ENCODE peak calls at places on chromosomes 16 and 17, in seven cellular contexts. K, G, R, F, W, S and P are unnamed samples. For H3K36me3 and H3K4me1, the result is how much of the 10 kb centered on the place peaks cover.

GRCh38 chr16:11309895-11310633 is 28.9 kb upstream of the PRM1 start:
- DNase-seq in G (no peak), S (no peak), W (no peak), K (no peak), F (no peak), R (no peak), P (no peak)

GRCh38 chr16:89277641-89278341 is 60.3 kb downstream of the ZNF778 start:
- DNase-seq in K (no peak), G (no peak), F (no peak), W (no peak), S (no peak), R (no peak), P (no peak)

GRCh38 chr17:6137716-6138502 is 67.7 kb downstream of the WSCD1 start:
- DNase-seq in W (no peak), G (no peak), K (no peak), S (no peak), F (no peak), R (no peak), P (no peak)

GRCh38 chr17:57665128-57665527 is 80.0 kb downstream of the CCDC182 start:
- DNase-seq in W (no peak), G (peak), S (no peak), R (no peak), F (no peak), K (no peak), P (no peak)

GRCh38 chr17:81491761-81492160 is 20.8 kb downstream of the ACTG1 start:
- DNase-seq in W (no peak), G (no peak), R (no peak), K (no peak), F (no peak), S (no peak), P (no peak)

GRCh38 chr17:44636562-44636961 is 19.7 kb upstream of the MEIOC start:
- DNase-seq in S (peak), K (no peak), F (no peak), G (peak), W (no peak), R (peak), P (no peak)

GRCh38 chr16:56910654-56911539 is 21.0 kb upstream of the HERPUD1 start:
- DNase-seq in F (peak), K (no peak), S (no peak), W (no peak), G (no peak), R (no peak), P (no peak)

GRCh38 chr16:69040144-69040909 is 65.1 kb upstream of the HAS3 start:
- DNase-seq in G (no peak), K (no peak), S (peak), F (no peak), R (peak), W (no peak), P (no peak)

GRCh38 chr16:28297784-28298510 is 5.6 kb downstream of the SBK1 start:
- DNase-seq in G (peak), K (no peak), F (no peak), S (no peak), W (no peak), R (no peak), P (no peak)

GRCh38 chr17:59496178-59496577 is 69.2 kb upstream of the DHX40 start:
- DNase-seq in G (no peak), K (no peak), W (no peak), R (no peak), F (no peak), S (no peak), P (no peak)

GRCh38 chr17:78411241-78411855 is 32.9 kb downstream of the PGS1 start:
- DNase-seq in W (no peak), K (no peak), F (peak), R (no peak), G (no peak), S (peak), P (no peak)

GRCh38 chr16:65117701-65118448 is 4.0 kb downstream of the CDH11 start:
- DNase-seq in K (peak), R (peak), F (peak), W (peak), G (peak), S (peak), P (peak)

GRCh38 chr17:4162366-4162765 is 19.4 kb downstream of the CYB5D2 start:
- DNase-seq in S (no peak), G (no peak), W (no peak), F (no peak), K (no peak), R (no peak), P (no peak)

GRCh38 chr16:1677339-1677738 is 740 bp upstream of the JPT2 start:
- DNase-seq in G (peak), W (no peak), S (no peak), R (no peak), K (no peak), F (no peak), P (no peak)

GRCh38 chr17:9647014-9647413 is 1.7 kb downstream of the USP43 start:
- DNase-seq in R (no peak), W (peak), F (no peak), K (no peak), S (no peak), G (peak), P (no peak)

GRCh38 chr17:27207073-27207511 is 86.8 kb upstream of the WSB1 start:
- DNase-seq in K (no peak), W (no peak), F (no peak), R (peak), S (peak), G (no peak), P (no peak)

GRCh38 chr16:2015117-2015946 is 4.3 kb upstream of the NPW start:
- DNase-seq in R (peak), S (no peak), F (peak), W (no peak), G (no peak), K (no peak), P (peak)

GRCh38 chr17:76432712-76433336 is 20.1 kb downstream of the UBE2O start:
- DNase-seq in S (no peak), F (no peak), W (no peak), K (no peak), G (peak), R (peak), P (no peak)

GRCh38 chr17:76248013-76248782 is 7.9 kb upstream of the RNF157 start:
- DNase-seq in F (no peak), R (no peak), G (no peak), S (peak), W (no peak), K (no peak), P (peak)

GRCh38 chr16:67210069-67210937 is 11.4 kb downstream of the ELMO3 start:
- DNase-seq in S (no peak), R (no peak), W (no peak), F (no peak), G (peak), K (no peak), P (no peak)

GRCh38 chr17:79156463-79157095 is 82.0 kb downstream of the ENGASE start:
- DNase-seq in S (no peak), G (no peak), K (no peak), R (no peak), W (no peak), F (no peak), P (no peak)

GRCh38 chr16:69089091-69089912 is 16.2 kb upstream of the HAS3 start:
- DNase-seq in F (no peak), R (no peak), G (peak), K (no peak), S (peak), W (no peak), P (peak)

GRCh38 chr17:58531122-58531521 is 16.7 kb upstream of the MTMR4 start:
- DNase-seq in S (no peak), F (no peak), G (peak), R (no peak), W (no peak), K (peak), P (no peak)

GRCh38 chr16:19299565-19299964 is 14.0 kb downstream of the CLEC19A start:
- DNase-seq in G (no peak), F (no peak), K (no peak), R (no peak), S (no peak), W (no peak), P (no peak)

GRCh38 chr16:1674751-1675664 is 3.1 kb upstream of the JPT2 start:
- DNase-seq in W (no peak), S (no peak), G (no peak), R (no peak), K (no peak), F (no peak), P (no peak)

GRCh38 chr17:82239401-82239925 is 10.6 kb downstream of the SLC16A3 start:
- DNase-seq in R (no peak), K (no peak), G (no peak), F (no peak), S (no peak), W (no peak), P (no peak)

GRCh38 chr17:17422641-17423040 is 54.2 kb upstream of the MED9 start:
- DNase-seq in R (no peak), G (no peak), K (no peak), F (no peak), S (no peak), W (no peak), P (no peak)

GRCh38 chr17:47808830-47809480 is 12.6 kb downstream of the OSBPL7 start:
- DNase-seq in W (no peak), F (no peak), S (no peak), G (no peak), R (no peak), K (no peak), P (no peak)

GRCh38 chr16:76614255-76614654 is 337.1 kb downstream of the CNTNAP4 start:
- DNase-seq in G (no peak), W (no peak), F (no peak), R (no peak), S (no peak), K (no peak), P (no peak)

GRCh38 chr17:41810659-41811548 is 845 bp downstream of the P3H4 start:
- DNase-seq in K (no peak), G (peak), S (no peak), F (peak), R (no peak), W (peak), P (peak)

GRCh38 chr16:56237451-56237930 is 46.2 kb downstream of the GNAO1 start:
- DNase-seq in R (no peak), F (no peak), G (no peak), K (no peak), W (no peak), S (no peak), P (no peak)

GRCh38 chr16:200388-200787 is 20.1 kb downstream of the HBQ1 start:
- DNase-seq in K (no peak), S (no peak), R (no peak), G (no peak), W (no peak), F (no peak), P (no peak)
- H3K36me3 ChIP-seq in K (half or more), S (under half), R (under half), G (half or more), W (under half), F (under half), P (half or more)

GRCh38 chr17:49078248-49078647 is 54.3 kb upstream of the B4GALNT2 start:
- DNase-seq in K (no peak), S (no peak), F (no peak), W (no peak), G (no peak), R (no peak), P (no peak)

GRCh38 chr17:49085565-49086315 is 46.8 kb upstream of the B4GALNT2 start:
- DNase-seq in G (no peak), F (no peak), W (no peak), K (no peak), S (no peak), R (no peak), P (no peak)

GRCh38 chr17:49076575-49077384 is 55.8 kb upstream of the B4GALNT2 start:
- DNase-seq in K (no peak), W (no peak), F (no peak), R (no peak), S (peak), G (no peak), P (no peak)

GRCh38 chr17:49074851-49075540 is 57.6 kb upstream of the B4GALNT2 start:
- DNase-seq in R (no peak), S (no peak), F (no peak), K (no peak), W (no peak), G (no peak), P (no peak)

DNA sequence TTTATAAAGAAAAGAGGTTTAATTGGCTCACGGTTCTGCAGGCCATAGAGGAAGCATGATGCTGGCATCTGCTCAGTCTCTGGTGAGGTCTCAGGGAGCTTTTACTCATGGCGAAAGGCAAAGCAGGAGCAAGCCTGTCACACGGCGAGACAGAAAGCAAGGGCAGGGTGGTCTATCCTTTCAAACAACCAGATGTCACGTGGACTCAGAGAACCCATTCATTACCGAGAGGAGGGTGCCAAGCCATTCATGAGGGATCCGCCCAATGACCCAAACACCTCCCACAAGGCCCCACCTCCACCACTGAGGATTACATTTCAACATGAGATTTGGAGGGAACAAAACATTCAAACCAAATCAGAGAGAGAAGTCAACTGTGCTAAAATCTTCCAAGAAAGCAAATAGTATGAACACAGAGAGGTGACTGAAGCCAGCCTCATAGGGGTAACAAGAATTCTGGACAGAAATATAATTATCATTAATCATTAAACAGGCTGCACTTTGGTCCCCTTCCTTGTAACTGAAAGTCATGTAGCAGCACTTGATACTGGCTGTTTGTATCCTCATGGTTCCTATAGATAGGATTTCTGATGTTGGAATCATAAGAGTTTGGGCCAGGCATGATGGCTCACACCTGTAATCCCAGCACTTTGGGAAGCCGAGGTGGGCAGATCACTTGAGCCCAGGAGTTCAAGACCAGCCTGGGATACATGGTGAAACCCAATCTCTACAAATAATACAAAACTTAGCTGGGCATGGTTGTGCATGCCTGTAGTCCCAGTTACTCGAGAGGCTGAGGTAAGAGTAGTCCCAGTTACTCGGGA is 52.5 kb upstream of the B4GALNT2 start:
- DNase-seq in S (no peak), G (no peak), K (no peak), R (no peak), F (no peak), W (no peak), P (no peak)
- TF ChIP-seq POLR2AphosphoS5 in S (no peak), G (no peak), K (no peak), R (no peak), F (no peak), W (no peak), P (no peak)

DNA sequence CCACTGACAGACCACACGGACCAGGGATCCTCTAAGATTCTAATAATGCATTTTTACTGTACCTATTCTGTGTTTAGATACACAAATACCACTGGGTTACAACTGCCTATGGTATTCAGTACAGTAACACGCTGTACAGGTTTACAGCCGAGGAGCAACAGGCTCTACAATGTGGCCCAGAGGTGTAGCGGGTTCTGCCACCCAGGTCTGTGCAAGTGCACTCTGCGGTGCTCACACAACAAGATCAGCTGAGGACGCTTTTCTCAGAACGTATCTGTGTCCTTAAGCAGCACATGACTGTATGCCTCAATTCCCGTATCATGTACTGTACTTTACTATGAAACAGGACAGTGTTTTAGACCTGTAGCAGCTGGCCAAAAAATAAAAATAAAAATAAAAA is 6.5 kb downstream of the ZCCHC14 start:
- DNase-seq in G (no peak), S (no peak), K (no peak), R (no peak), F (no peak), W (no peak), P (no peak)
- H3K4me1 ChIP-seq in G (under half), S (half or more), K (under half), R (under half), F (half or more), W (under half), P (half or more)

GRCh38 chr17:69567130-69567529 is 152.6 kb downstream of the MAP2K6 start:
- DNase-seq in F (no peak), S (no peak), G (peak), W (no peak), K (no peak), R (no peak), P (no peak)
- H3K36me3 ChIP-seq in F (under half), S (under half), G (under half), W (under half), K (under half), R (under half), P (under half)

DNA sequence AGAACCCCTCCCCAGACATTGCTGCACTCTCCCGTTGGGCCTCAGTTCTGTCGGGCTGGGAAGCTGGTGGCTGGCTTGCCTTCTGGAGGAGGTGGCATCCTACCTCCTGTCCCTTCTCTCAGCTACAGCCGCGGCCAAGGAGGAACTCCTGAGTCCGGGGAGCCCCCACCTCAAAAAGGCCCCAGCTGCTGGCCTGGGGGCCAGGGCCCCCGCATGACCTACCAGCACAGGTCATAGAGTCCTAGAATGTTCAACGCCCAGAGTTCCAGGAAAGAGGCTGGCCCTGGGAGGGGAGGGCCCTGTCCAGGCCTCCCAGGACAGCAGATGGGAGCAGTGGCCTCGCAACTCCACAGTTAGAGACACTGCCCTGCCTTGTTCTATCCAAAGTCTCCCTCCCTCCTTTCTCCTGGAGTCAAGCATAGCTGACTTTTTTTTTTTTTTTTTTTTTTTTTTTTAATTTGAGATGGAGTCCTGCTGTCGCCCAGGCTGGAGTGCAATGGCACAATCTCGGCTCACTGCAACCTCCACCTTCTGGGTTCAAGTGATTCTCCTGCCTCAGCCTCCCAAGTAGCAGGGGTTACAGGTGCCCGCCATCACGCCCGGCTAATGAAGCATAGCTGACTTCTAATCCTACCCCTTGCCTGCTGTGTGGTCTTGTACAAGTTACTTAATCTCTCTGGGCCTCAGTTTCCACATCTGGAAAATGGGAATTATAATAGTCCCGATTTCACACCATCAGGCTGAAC is 7.1 kb downstream of the CARHSP1 start:
- DNase-seq in F (no peak), G (no peak), R (no peak), W (no peak), S (no peak), K (no peak), P (no peak)
- TF ChIP-seq POLR2AphosphoS5 in F (no peak), G (no peak), R (no peak), W (no peak), S (no peak), K (no peak), P (peak)

GRCh38 chr17:63488851-63489250 is 12.0 kb downstream of the ACE start:
- DNase-seq in G (no peak), W (no peak), R (no peak), K (no peak), F (no peak), S (no peak), P (no peak)

GRCh38 chr17:63487014-63487339 is 10.1 kb downstream of the ACE start:
- DNase-seq in W (no peak), R (no peak), K (no peak), G (no peak), F (no peak), S (no peak), P (no peak)

GRCh38 chr17:63489291-63489690 is 12.4 kb downstream of the ACE start:
- DNase-seq in W (no peak), G (no peak), R (no peak), F (no peak), S (no peak), K (no peak), P (no peak)

GRCh38 chr17:63483655-63484575 is 7.1 kb downstream of the ACE start:
- DNase-seq in S (no peak), G (no peak), F (no peak), R (no peak), K (no peak), W (no peak), P (no peak)

GRCh38 chr17:63486317-63487013 is 9.6 kb downstream of the ACE start:
- DNase-seq in W (no peak), S (no peak), R (no peak), G (no peak), K (no peak), F (no peak), P (no peak)
- H3K4me1 ChIP-seq in W (under half), S (under half), R (under half), G (under half), K (under half), F (under half), P (under half)